ENCODE peak calls at places on chromosomes 16 and 17, in six cellular contexts. One of them, this sample, is unnamed. For H3K4me1, the result is how much of the 10 kb centered on the place peaks cover.

GRCh38 chr17:67379251-67379630 is 2.2 kb downstream of the PITPNC1 start:
- DNase-seq in HepG2: no peak
- DNase-seq in GM12878: no peak
- DNase-seq in SK-N-SH: no peak
- DNase-seq in K562: no peak
- DNase-seq in HCT116: no peak
- DNase-seq in this sample: no peak

GRCh38 chr16:8729779-8730334 is 55.4 kb downstream of the ABAT start:
- DNase-seq in HepG2: no peak
- DNase-seq in SK-N-SH: no peak
- DNase-seq in GM12878: no peak
- DNase-seq in HCT116: no peak
- DNase-seq in K562: no peak
- DNase-seq in this sample: no peak

GRCh38 chr17:44503080-44503842 is at the start of gene GPATCH8:
- DNase-seq in SK-N-SH: peak
- DNase-seq in HepG2: peak
- DNase-seq in K562: peak
- DNase-seq in HCT116: peak
- DNase-seq in GM12878: peak
- DNase-seq in this sample: peak

GRCh38 chr17:72702998-72703397 is 389.5 kb downstream of the SLC39A11 start:
- DNase-seq in HepG2: no peak
- DNase-seq in K562: no peak
- DNase-seq in SK-N-SH: no peak
- DNase-seq in HCT116: no peak
- DNase-seq in GM12878: no peak
- DNase-seq in this sample: no peak

GRCh38 chr16:27795992-27796614 is 246.2 kb downstream of the KATNIP start:
- DNase-seq in SK-N-SH: no peak
- DNase-seq in K562: peak
- DNase-seq in HepG2: peak
- DNase-seq in GM12878: no peak
- DNase-seq in HCT116: peak
- DNase-seq in this sample: no peak

GRCh38 chr16:47046726-47047602 is 73.5 kb upstream of the DNAJA2 start:
- DNase-seq in HCT116: no peak
- DNase-seq in SK-N-SH: no peak
- DNase-seq in HepG2: no peak
- DNase-seq in GM12878: peak
- DNase-seq in K562: no peak
- DNase-seq in this sample: no peak

GRCh38 chr16:58913456-58913855 is 179.3 kb upstream of the GOT2 start:
- DNase-seq in SK-N-SH: no peak
- DNase-seq in K562: no peak
- DNase-seq in HepG2: no peak
- DNase-seq in HCT116: no peak
- DNase-seq in GM12878: no peak
- DNase-seq in this sample: no peak

GRCh38 chr16:6602401-6602800 is 730.2 kb upstream of the RBFOX1 start:
- DNase-seq in HepG2: no peak
- DNase-seq in GM12878: no peak
- DNase-seq in SK-N-SH: no peak
- DNase-seq in HCT116: no peak
- DNase-seq in K562: no peak
- DNase-seq in this sample: no peak

GRCh38 chr17:66964930-66965800 is 658 bp downstream of the CACNG4 start:
- DNase-seq in GM12878: no peak
- DNase-seq in K562: peak
- DNase-seq in HepG2: no peak
- DNase-seq in SK-N-SH: peak
- DNase-seq in HCT116: no peak
- DNase-seq in this sample: no peak

GRCh38 chr16:30005341-30006094 is 5.3 kb downstream of the DOC2A start:
- DNase-seq in GM12878: no peak
- DNase-seq in HCT116: no peak
- DNase-seq in K562: peak
- DNase-seq in HepG2: peak
- DNase-seq in SK-N-SH: peak
- DNase-seq in this sample: no peak

GRCh38 chr16:22424161-22424937 is 49.9 kb upstream of the CDR2 start:
- DNase-seq in HCT116: no peak
- DNase-seq in K562: no peak
- DNase-seq in SK-N-SH: no peak
- DNase-seq in HepG2: no peak
- DNase-seq in GM12878: no peak
- DNase-seq in this sample: no peak

GRCh38 chr17:32588135-32588534 is 101.3 kb downstream of the CDK5R1 start:
- DNase-seq in GM12878: no peak
- DNase-seq in HepG2: no peak
- DNase-seq in K562: no peak
- DNase-seq in SK-N-SH: no peak
- DNase-seq in HCT116: no peak
- DNase-seq in this sample: no peak

GRCh38 chr16:81181013-81181720 is 57.3 kb upstream of the BCO1 start:
- DNase-seq in GM12878: no peak
- DNase-seq in SK-N-SH: no peak
- DNase-seq in HCT116: peak
- DNase-seq in HepG2: peak
- DNase-seq in K562: peak
- DNase-seq in this sample: peak

GRCh38 chr16:3032624-3033023 is 4.1 kb downstream of the BICDL2 start:
- DNase-seq in HCT116: no peak
- DNase-seq in GM12878: peak
- DNase-seq in K562: no peak
- DNase-seq in HepG2: no peak
- DNase-seq in SK-N-SH: no peak
- DNase-seq in this sample: no peak

GRCh38 chr17:65062168-65062915 is 5.8 kb upstream of the GNA13 start:
- DNase-seq in K562: no peak
- DNase-seq in SK-N-SH: peak
- DNase-seq in HCT116: no peak
- DNase-seq in HepG2: peak
- DNase-seq in GM12878: no peak
- DNase-seq in this sample: no peak

GRCh38 chr16:79334127-79334526 is 266.4 kb downstream of the MAF start:
- DNase-seq in SK-N-SH: no peak
- DNase-seq in HCT116: no peak
- DNase-seq in GM12878: no peak
- DNase-seq in K562: peak
- DNase-seq in HepG2: peak
- DNase-seq in this sample: no peak

GRCh38 chr16:4924593-4925378 is 12.2 kb downstream of the PPL start:
- DNase-seq in HepG2: peak
- DNase-seq in K562: no peak
- DNase-seq in HCT116: no peak
- DNase-seq in GM12878: no peak
- DNase-seq in SK-N-SH: peak
- DNase-seq in this sample: no peak

GRCh38 chr16:10669791-10670190 is 24.9 kb downstream of the TEKT5 start:
- DNase-seq in SK-N-SH: no peak
- DNase-seq in GM12878: no peak
- DNase-seq in HepG2: no peak
- DNase-seq in K562: no peak
- DNase-seq in HCT116: no peak
- DNase-seq in this sample: no peak

GRCh38 chr16:67593288-67593687 is 31.0 kb downstream of the CTCF start:
- DNase-seq in HepG2: no peak
- DNase-seq in K562: no peak
- DNase-seq in HCT116: no peak
- DNase-seq in SK-N-SH: peak
- DNase-seq in GM12878: no peak
- DNase-seq in this sample: no peak

GRCh38 chr16:47970291-47970931 is 185.4 kb downstream of the ABCC12 start:
- DNase-seq in K562: peak
- DNase-seq in HCT116: no peak
- DNase-seq in HepG2: peak
- DNase-seq in SK-N-SH: no peak
- DNase-seq in GM12878: no peak
- DNase-seq in this sample: no peak

GRCh38 chr16:23141959-23142740 is 7.1 kb downstream of the USP31 start:
- DNase-seq in GM12878: no peak
- DNase-seq in SK-N-SH: no peak
- DNase-seq in HCT116: no peak
- DNase-seq in K562: no peak
- DNase-seq in HepG2: peak
- DNase-seq in this sample: no peak

GRCh38 chr16:1299012-1299867 is 10.2 kb upstream of the UBE2I start:
- DNase-seq in HCT116: no peak
- DNase-seq in K562: peak
- DNase-seq in HepG2: peak
- DNase-seq in GM12878: no peak
- DNase-seq in SK-N-SH: no peak
- DNase-seq in this sample: no peak
- TF ChIP-seq SIN3A in HCT116: no peak
- TF ChIP-seq SIN3A in K562: no peak
- TF ChIP-seq SIN3A in HepG2: no peak
- TF ChIP-seq SIN3A in GM12878: no peak
- TF ChIP-seq SIN3A in SK-N-SH: no peak
- TF ChIP-seq SIN3A in this sample: no peak

DNA sequence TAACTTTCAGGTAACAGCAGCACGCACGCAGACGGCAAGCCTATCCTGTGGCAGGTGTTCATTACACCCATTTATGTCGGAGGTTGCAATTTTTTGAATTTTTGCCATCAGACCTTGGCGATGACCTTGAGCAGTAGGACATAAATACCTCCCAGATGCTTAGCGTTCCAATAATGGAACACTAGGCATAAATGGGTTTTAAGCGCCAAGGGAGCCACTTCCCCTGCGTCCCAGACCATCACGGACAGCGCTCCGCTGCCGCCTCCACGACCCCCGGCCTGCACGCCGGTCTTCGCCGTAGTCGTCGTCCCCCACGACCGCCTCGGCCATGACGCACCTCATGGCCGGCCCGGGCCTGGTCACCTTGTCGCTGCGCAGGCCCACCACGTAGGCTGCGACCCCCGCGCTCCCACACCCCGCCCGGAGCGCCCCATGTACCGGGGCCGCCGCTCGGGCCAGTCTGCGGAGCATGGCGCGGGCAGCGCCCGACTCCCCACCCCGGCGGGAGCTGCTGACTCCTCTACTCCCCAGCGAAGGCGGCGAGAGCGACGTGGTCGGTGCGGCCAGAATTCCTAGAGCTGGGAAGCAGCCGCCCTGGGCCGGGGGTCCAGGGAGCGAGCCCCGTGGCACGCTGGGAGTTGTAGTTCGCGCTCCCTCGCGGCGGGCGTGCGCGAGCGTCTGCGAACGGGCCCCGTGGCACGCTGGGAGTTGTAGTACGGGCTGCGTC is 22.7 kb downstream of the TMEM235 start:
- DNase-seq in GM12878: no peak
- DNase-seq in HCT116: peak
- DNase-seq in SK-N-SH: peak
- DNase-seq in HepG2: peak
- DNase-seq in K562: peak
- DNase-seq in this sample: no peak
- H3K4me1 ChIP-seq in GM12878: half or more
- H3K4me1 ChIP-seq in HCT116: under half
- H3K4me1 ChIP-seq in SK-N-SH: under half
- H3K4me1 ChIP-seq in HepG2: half or more
- H3K4me1 ChIP-seq in K562: half or more
- H3K4me1 ChIP-seq in this sample: under half

DNA sequence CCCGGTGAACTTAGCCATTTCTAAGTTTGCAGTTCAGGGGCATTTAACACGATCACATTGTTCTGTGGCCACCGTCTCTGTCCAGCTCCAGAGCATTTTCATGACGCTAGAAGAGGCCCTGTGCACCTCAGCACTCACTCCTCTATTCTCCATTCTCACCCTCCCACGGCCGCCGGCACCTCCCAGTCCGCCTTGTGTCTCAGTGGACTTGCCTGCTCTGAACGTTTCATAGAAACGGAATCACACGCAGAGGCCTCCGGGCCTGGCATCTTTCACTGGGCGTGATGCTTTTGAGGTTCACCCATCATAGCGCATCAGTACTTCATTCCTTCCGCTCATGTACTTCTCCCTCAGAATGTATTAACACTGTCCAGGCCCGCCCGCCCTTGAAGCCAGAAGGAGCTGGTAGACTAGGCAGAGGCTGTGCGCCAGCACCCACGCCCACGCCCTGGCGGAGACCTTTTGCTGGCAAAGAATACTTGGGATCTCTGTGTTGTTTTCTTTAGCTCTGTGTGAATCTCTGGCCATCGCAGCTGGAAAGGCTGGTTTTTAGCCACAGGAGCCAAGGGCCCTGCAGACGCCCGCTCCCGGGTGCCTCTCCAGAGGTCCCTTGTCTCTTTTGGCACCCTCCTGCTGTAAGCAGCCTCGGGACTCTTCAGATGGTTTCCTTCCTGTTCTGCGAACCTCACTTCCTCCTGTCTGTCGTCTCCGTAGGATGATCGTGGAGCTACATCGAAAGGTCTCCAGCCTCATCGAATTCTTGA is 23.4 kb upstream of the JPT2 start:
- DNase-seq in K562: no peak
- DNase-seq in HCT116: no peak
- DNase-seq in SK-N-SH: no peak
- DNase-seq in HepG2: no peak
- DNase-seq in GM12878: no peak
- DNase-seq in this sample: no peak
- TF ChIP-seq REST in K562: no peak
- TF ChIP-seq REST in HCT116: no peak
- TF ChIP-seq REST in SK-N-SH: no peak
- TF ChIP-seq REST in HepG2: no peak
- TF ChIP-seq REST in GM12878: no peak
- TF ChIP-seq REST in this sample: no peak

GRCh38 chr17:17919169-17920107 is 52.8 kb downstream of the TOM1L2 start:
- DNase-seq in HepG2: peak
- DNase-seq in HCT116: peak
- DNase-seq in GM12878: peak
- DNase-seq in SK-N-SH: peak
- DNase-seq in K562: peak
- DNase-seq in this sample: no peak

GRCh38 chr17:17924131-17924856 is 47.9 kb downstream of the TOM1L2 start:
- DNase-seq in K562: no peak
- DNase-seq in SK-N-SH: no peak
- DNase-seq in GM12878: no peak
- DNase-seq in HepG2: no peak
- DNase-seq in HCT116: no peak
- DNase-seq in this sample: no peak

GRCh38 chr17:17924857-17925250 is 47.3 kb downstream of the TOM1L2 start:
- DNase-seq in GM12878: no peak
- DNase-seq in SK-N-SH: no peak
- DNase-seq in HepG2: no peak
- DNase-seq in K562: no peak
- DNase-seq in HCT116: no peak
- DNase-seq in this sample: no peak

GRCh38 chr17:17921192-17922082 is 50.8 kb downstream of the TOM1L2 start:
- DNase-seq in HepG2: peak
- DNase-seq in SK-N-SH: no peak
- DNase-seq in K562: peak
- DNase-seq in GM12878: no peak
- DNase-seq in HCT116: peak
- DNase-seq in this sample: no peak

GRCh38 chr17:17922198-17922901 is 49.9 kb downstream of the TOM1L2 start:
- DNase-seq in HepG2: no peak
- DNase-seq in GM12878: no peak
- DNase-seq in SK-N-SH: no peak
- DNase-seq in HCT116: no peak
- DNase-seq in K562: no peak
- DNase-seq in this sample: no peak
- TF ChIP-seq SIN3A in HepG2: no peak
- TF ChIP-seq SIN3A in GM12878: no peak
- TF ChIP-seq SIN3A in SK-N-SH: no peak
- TF ChIP-seq SIN3A in HCT116: no peak
- TF ChIP-seq SIN3A in K562: no peak
- TF ChIP-seq SIN3A in this sample: no peak

GRCh38 chr16:57007050-57007449 is 17.7 kb downstream of the NLRC5 start:
- DNase-seq in HCT116: no peak
- DNase-seq in GM12878: no peak
- DNase-seq in SK-N-SH: no peak
- DNase-seq in HepG2: no peak
- DNase-seq in K562: no peak
- DNase-seq in this sample: no peak
- H3K4me1 ChIP-seq in HCT116: under half
- H3K4me1 ChIP-seq in GM12878: half or more
- H3K4me1 ChIP-seq in SK-N-SH: under half
- H3K4me1 ChIP-seq in HepG2: under half
- H3K4me1 ChIP-seq in K562: under half
- H3K4me1 ChIP-seq in this sample: under half

This sample was measured in Panc1.